ENCODE peak calls at places on chromosomes 12 and 14, in four cellular contexts. I is hepatocyte, Q is cardiac muscle cell, X is lung. K is an unnamed sample. For H3K4me1, the result is how much of the 10 kb centered on the place peaks cover.

GRCh38 chr14:102805454-102805891 is 28.2 kb downstream of the TRAF3 start:
- DNase-seq in Q (peak), X (no peak), I (no peak), K (no peak)

GRCh38 chr12:2498961-2499500 is 295.7 kb upstream of the FKBP4 start:
- DNase-seq in Q (no peak), X (no peak), I (peak), K (no peak)

GRCh38 chr12:95760371-95760770 is 30.2 kb downstream of the NTN4 start:
- DNase-seq in Q (no peak), X (no peak), I (no peak), K (no peak)

GRCh38 chr14:64337901-64338615 is 43.9 kb upstream of the ESR2 start:
- DNase-seq in X (no peak), Q (peak), I (peak), K (peak)

GRCh38 chr12:132648616-132649225 is 30.1 kb downstream of the P2RX2 start:
- DNase-seq in Q (no peak), X (no peak), I (no peak), K (peak)

GRCh38 chr14:51691176-51691575 is 39.5 kb downstream of the FRMD6 start:
- DNase-seq in Q (no peak), I (no peak), X (no peak), K (no peak)

GRCh38 chr14:67944605-67945004 is 125.0 kb downstream of the RAD51B start:
- DNase-seq in I (no peak), Q (no peak), X (no peak), K (no peak)

GRCh38 chr12:130685250-130685649 is 30.8 kb downstream of the RIMBP2 start:
- DNase-seq in I (no peak), Q (no peak), X (no peak), K (no peak)

GRCh38 chr12:7190268-7191055 is 976 bp downstream of the PEX5 start:
- DNase-seq in I (peak), Q (peak), X (no peak), K (peak)

GRCh38 chr12:42921741-42922511 is 332.4 kb upstream of the PRICKLE1 start:
- DNase-seq in Q (no peak), I (peak), X (no peak), K (no peak)

GRCh38 chr12:120012067-120012621 is 23.1 kb downstream of the BICDL1 start:
- DNase-seq in X (no peak), I (peak), Q (peak), K (no peak)

GRCh38 chr12:51351913-51352532 is 5.5 kb upstream of the CELA1 start:
- DNase-seq in X (peak), I (peak), Q (peak), K (no peak)

GRCh38 chr14:67729072-67729561 is 27.4 kb downstream of the RDH12 start:
- DNase-seq in I (peak), Q (peak), X (peak), K (no peak)

GRCh38 chr12:52924764-52925716 is 20.2 kb upstream of the KRT8 start:
- DNase-seq in X (no peak), I (peak), Q (peak), K (no peak)

GRCh38 chr12:113208041-113208934 is 13.0 kb upstream of the TPCN1 start:
- DNase-seq in Q (peak), X (no peak), I (no peak), K (no peak)

GRCh38 chr14:59582845-59583509 is 6.4 kb upstream of the CCDC175 start:
- DNase-seq in X (no peak), Q (no peak), I (no peak), K (no peak)

GRCh38 chr12:132558861-132559623 is 51.3 kb downstream of the LRCOL1 start:
- DNase-seq in Q (no peak), I (no peak), X (no peak), K (no peak)

GRCh38 chr14:90107789-90108188 is 46.0 kb downstream of the KCNK13 start:
- DNase-seq in Q (no peak), X (no peak), I (no peak), K (no peak)

GRCh38 chr12:99611117-99611516 is 36.4 kb upstream of the GARIN6 start:
- DNase-seq in I (no peak), X (no peak), Q (peak), K (no peak)

GRCh38 chr14:89750909-89751502 is 203.5 kb downstream of the EFCAB11 start:
- DNase-seq in Q (no peak), I (no peak), X (no peak), K (no peak)

GRCh38 chr14:68913516-68913915 is 65.6 kb downstream of the ACTN1 start:
- DNase-seq in Q (no peak), I (no peak), X (no peak), K (no peak)

GRCh38 chr14:102510616-102511520 is 1.3 kb upstream of the ANKRD9 start:
- DNase-seq in Q (peak), I (peak), X (no peak), K (no peak)

GRCh38 chr12:96233168-96233567 is 39.0 kb downstream of the ELK3 start:
- DNase-seq in X (no peak), Q (peak), I (no peak), K (peak)

GRCh38 chr14:50813544-50813863 is 17.5 kb downstream of the NIN start:
- DNase-seq in Q (peak), I (no peak), X (no peak), K (no peak)

GRCh38 chr12:6643569-6644256 is 3.5 kb downstream of the ACRBP start:
- DNase-seq in X (no peak), I (no peak), Q (no peak), K (peak)

GRCh38 chr12:120292661-120293531 is at the start of gene RNU4-1:
- DNase-seq in X (peak), Q (peak), I (peak), K (peak)

GRCh38 chr12:125804660-125805059 is 739.4 kb downstream of the AACS start:
- DNase-seq in I (no peak), X (no peak), Q (no peak), K (no peak)

GRCh38 chr14:104545151-104545931 is 34.2 kb upstream of the C14orf180 start:
- DNase-seq in X (no peak), I (no peak), Q (no peak), K (no peak)

GRCh38 chr14:102849522-102850379 is 72.5 kb downstream of the TRAF3 start:
- DNase-seq in Q (peak), X (no peak), I (peak), K (no peak)

GRCh38 chr12:49342066-49342913 is 4.4 kb upstream of the DNAJC22 start:
- DNase-seq in I (peak), Q (peak), X (peak), K (peak)

GRCh38 chr14:58637040-58637390 is 747 bp upstream of the DACT1 start:
- DNase-seq in Q (peak), I (peak), X (no peak), K (peak)

GRCh38 chr14:37588956-37589737 is 5.9 kb downstream of the FOXA1 start:
- DNase-seq in X (no peak), Q (no peak), I (no peak), K (no peak)

GRCh38 chr14:51507556-51508511 is 143.9 kb upstream of the FRMD6 start:
- DNase-seq in X (peak), I (peak), Q (peak), K (peak)

DNA sequence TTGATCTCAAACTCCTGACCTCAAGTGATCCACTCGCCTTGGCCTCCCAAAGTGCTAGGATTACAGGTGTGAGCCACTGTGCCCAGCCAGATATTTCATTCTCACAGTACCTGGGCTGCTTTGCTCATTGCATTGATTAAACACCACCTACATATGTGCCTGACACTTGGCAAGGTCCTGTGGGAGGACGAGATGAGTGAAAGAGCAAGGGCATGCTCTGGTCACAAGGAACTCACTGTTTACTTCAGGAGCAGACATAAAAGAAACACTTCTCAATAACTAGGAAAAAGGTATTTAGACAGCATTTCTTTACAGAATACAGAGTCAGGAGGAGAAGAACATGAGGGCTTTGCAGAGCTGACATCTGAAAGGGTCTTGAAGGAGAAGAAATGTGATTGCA is 91.7 kb downstream of the TMCC3 start:
- DNase-seq in I (no peak), X (no peak), Q (no peak), K (no peak)
- H3K4me1 ChIP-seq in I (under half), X (under half), Q (under half), K (under half)

GRCh38 chr12:47409310-47409709 is 296.5 kb downstream of the RPAP3 start:
- DNase-seq in X (no peak), I (no peak), Q (no peak), K (no peak)
- H3K4me1 ChIP-seq in X (under half), I (under half), Q (under half), K (under half)

GRCh38 chr14:74176404-74176788 is 62.9 kb upstream of the VSX2 start:
- DNase-seq in X (no peak), I (no peak), Q (peak), K (no peak)

GRCh38 chr14:74179775-74180354 is 59.4 kb upstream of the VSX2 start:
- DNase-seq in X (peak), I (no peak), Q (no peak), K (no peak)
- H3K4me1 ChIP-seq in X (under half), I (under half), Q (under half), K (under half)

DNA sequence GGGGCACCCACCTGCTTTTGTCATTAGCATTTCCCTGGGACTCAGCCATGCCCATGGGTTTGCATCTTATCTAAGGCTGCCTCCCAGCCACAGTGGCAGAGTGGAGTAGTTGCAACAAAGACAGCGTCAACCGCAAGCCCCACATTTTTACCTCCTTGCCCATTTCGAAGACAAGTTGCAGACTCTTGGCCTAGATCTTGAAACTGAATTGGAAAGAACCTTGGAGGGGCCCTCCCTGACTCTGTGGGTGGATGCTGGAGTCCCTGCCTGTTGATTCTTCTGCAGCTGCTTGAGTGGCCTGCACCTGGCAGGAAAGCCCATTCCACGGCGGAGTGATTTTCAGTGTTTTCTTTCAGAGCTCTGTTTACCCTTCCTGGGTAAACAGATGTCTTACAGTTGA is 309.0 kb downstream of the VRK1 start:
- DNase-seq in I (no peak), Q (no peak), X (no peak), K (no peak)
- H3K4me1 ChIP-seq in I (under half), Q (under half), X (under half), K (under half)

GRCh38 chr14:35122696-35123387 is 490 bp downstream of the PRORP start:
- DNase-seq in X (no peak), I (peak), Q (peak), K (peak)
- H3K4me1 ChIP-seq in X (under half), I (under half), Q (under half), K (under half)

DNA sequence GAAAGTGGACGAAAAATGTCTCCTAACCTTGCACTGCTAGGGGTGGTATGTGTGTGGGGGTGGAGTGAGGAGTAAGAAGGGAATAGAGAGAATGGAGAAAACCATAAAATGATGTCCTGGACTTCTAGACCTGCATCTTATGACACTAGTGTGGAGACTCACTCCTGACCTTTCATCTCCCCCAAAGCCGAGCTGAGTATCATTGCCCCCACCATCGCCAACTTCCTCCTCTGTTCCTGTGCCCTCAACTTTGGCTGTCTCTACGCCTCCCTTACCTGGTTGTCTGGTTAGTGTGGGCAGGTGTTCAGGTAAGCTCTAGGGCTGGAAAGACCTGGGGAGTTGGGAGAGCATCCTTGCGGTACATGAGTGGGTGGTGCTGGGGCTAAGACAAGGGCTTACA is 4.5 kb upstream of the KLHL33 start:
- DNase-seq in X (no peak), I (no peak), Q (no peak), K (no peak)
- H3K4me1 ChIP-seq in X (under half), I (under half), Q (under half), K (under half)